ENCODE peak calls at places on chromosomes 4 and X, in ten cellular contexts. S, Q, O, X, M, Y, W, T, L and U are unnamed samples. For H3K4me1, the result is how much of the 10 kb centered on the place peaks cover.

GRCh38 chr4:113222006-113222405 is 172.6 kb downstream of the ANK2 start:
- DNase-seq in S (peak), Q (no peak), O (no peak), X (no peak), M (no peak), Y (no peak), W (no peak), T (peak), L (peak), U (no peak)

GRCh38 chrX:77918568-77918967 is 8.1 kb downstream of the ATP7A start:
- DNase-seq in S (peak), Q (no peak), O (no peak), X (no peak), M (no peak), Y (no peak), W (peak), T (no peak), L (peak), U (no peak)

GRCh38 chr4:76199664-76200211 is 13.9 kb downstream of the SCARB2 start:
- DNase-seq in S (peak), Q (no peak), O (peak), X (peak), M (no peak), Y (no peak), W (peak), T (peak), L (peak), U (no peak)

GRCh38 chrX:82816001-82816400 is 692.1 kb upstream of the POU3F4 start:
- DNase-seq in S (no peak), Q (no peak), O (no peak), X (no peak), M (no peak), Y (no peak), W (no peak), T (no peak), L (no peak), U (no peak)

GRCh38 chr4:127048371-127049085 is 584.2 kb upstream of the INTU start:
- DNase-seq in S (peak), Q (no peak), O (no peak), X (no peak), M (no peak), Y (no peak), W (no peak), T (no peak), L (peak), U (no peak)

GRCh38 chr4:175891863-175892262 is 79.8 kb upstream of the GPM6A start:
- DNase-seq in S (peak), Q (no peak), O (no peak), X (no peak), M (no peak), Y (no peak), W (peak), T (peak), L (peak), U (no peak)

GRCh38 chr4:109589605-109590004 is 29.6 kb downstream of the MCUB start:
- DNase-seq in S (peak), Q (no peak), O (no peak), X (no peak), M (no peak), Y (no peak), W (no peak), T (peak), L (peak), U (no peak)

GRCh38 chrX:650801-651200 is 20.2 kb downstream of the SHOX start:
- DNase-seq in S (no peak), Q (no peak), O (no peak), X (no peak), M (no peak), Y (no peak), W (no peak), T (no peak), L (no peak), U (no peak)

GRCh38 chrX:108186811-108187210 is 95.2 kb downstream of the ATG4A start:
- DNase-seq in S (peak), Q (no peak), O (no peak), X (no peak), M (no peak), Y (no peak), W (peak), T (no peak), L (peak), U (no peak)

GRCh38 chrX:7108995-7109634 is 38.4 kb upstream of the STS start:
- DNase-seq in S (peak), Q (no peak), O (no peak), X (no peak), M (no peak), Y (no peak), W (peak), T (no peak), L (no peak), U (no peak)

GRCh38 chrX:150334998-150335397 is 28.1 kb upstream of the MAMLD1 start:
- DNase-seq in S (no peak), Q (no peak), O (no peak), X (no peak), M (no peak), Y (no peak), W (no peak), T (no peak), L (no peak), U (no peak)

GRCh38 chr4:47533689-47534347 is 48.7 kb downstream of the ATP10D start:
- DNase-seq in S (peak), Q (no peak), O (no peak), X (no peak), M (no peak), Y (no peak), W (no peak), T (no peak), L (peak), U (no peak)

GRCh38 chr4:76902233-76902890 is 4.4 kb upstream of the SOWAHB start:
- DNase-seq in S (no peak), Q (no peak), O (peak), X (no peak), M (no peak), Y (no peak), W (no peak), T (no peak), L (no peak), U (no peak)

GRCh38 chrX:8988456-8988855 is 45.5 kb downstream of the FAM9B start:
- DNase-seq in S (peak), Q (no peak), O (peak), X (no peak), M (peak), Y (no peak), W (peak), T (no peak), L (peak), U (no peak)

GRCh38 chr4:15504041-15504440 is 34.4 kb downstream of the CC2D2A start:
- DNase-seq in S (peak), Q (no peak), O (no peak), X (no peak), M (no peak), Y (no peak), W (no peak), T (no peak), L (peak), U (no peak)

GRCh38 chrX:117094149-117094548 is 631.4 kb upstream of the CT83 start:
- DNase-seq in S (no peak), Q (no peak), O (no peak), X (no peak), M (no peak), Y (no peak), W (no peak), T (no peak), L (no peak), U (no peak)

GRCh38 chr4:15451866-15452765 is 17.6 kb upstream of the CC2D2A start:
- DNase-seq in S (peak), Q (no peak), O (no peak), X (no peak), M (no peak), Y (peak), W (peak), T (no peak), L (peak), U (no peak)

GRCh38 chrX:72121381-72121780 is 10.3 kb downstream of the RTL5 start:
- DNase-seq in S (peak), Q (peak), O (peak), X (peak), M (peak), Y (peak), W (peak), T (no peak), L (peak), U (no peak)

GRCh38 chr4:14853186-14853946 is 148.9 kb upstream of the CPEB2 start:
- DNase-seq in S (peak), Q (no peak), O (no peak), X (no peak), M (no peak), Y (no peak), W (peak), T (peak), L (peak), U (no peak)

GRCh38 chr4:154612472-154613414 is at the start of gene FGG:
- DNase-seq in S (no peak), Q (no peak), O (no peak), X (no peak), M (no peak), Y (no peak), W (no peak), T (no peak), L (no peak), U (no peak)

GRCh38 chr4:647481-647880 is 22.1 kb downstream of the PDE6B start:
- DNase-seq in S (no peak), Q (no peak), O (no peak), X (peak), M (peak), Y (no peak), W (no peak), T (no peak), L (no peak), U (no peak)

GRCh38 chr4:86816463-86817107 is 32.6 kb downstream of the SLC10A6 start:
- DNase-seq in S (no peak), Q (no peak), O (no peak), X (no peak), M (peak), Y (no peak), W (peak), T (no peak), L (peak), U (no peak)

GRCh38 chr4:127868196-127868595 is 12.5 kb upstream of the PLK4 start:
- DNase-seq in S (peak), Q (no peak), O (no peak), X (no peak), M (no peak), Y (no peak), W (no peak), T (no peak), L (peak), U (no peak)

GRCh38 chr4:73250642-73251041 is 8.0 kb downstream of the ANKRD17 start:
- DNase-seq in S (no peak), Q (no peak), O (no peak), X (no peak), M (no peak), Y (no peak), W (no peak), T (no peak), L (no peak), U (no peak)

GRCh38 chr4:73248821-73249220 is 9.8 kb downstream of the ANKRD17 start:
- DNase-seq in S (no peak), Q (no peak), O (no peak), X (no peak), M (no peak), Y (no peak), W (no peak), T (no peak), L (no peak), U (no peak)

GRCh38 chr4:73245955-73246354 is 12.6 kb downstream of the ANKRD17 start:
- DNase-seq in S (no peak), Q (no peak), O (no peak), X (no peak), M (no peak), Y (no peak), W (no peak), T (no peak), L (no peak), U (no peak)

GRCh38 chr4:73251384-73251783 is 7.2 kb downstream of the ANKRD17 start:
- DNase-seq in S (no peak), Q (no peak), O (no peak), X (no peak), M (no peak), Y (no peak), W (peak), T (peak), L (no peak), U (no peak)

GRCh38 chr4:73248416-73248815 is 10.2 kb downstream of the ANKRD17 start:
- DNase-seq in S (no peak), Q (no peak), O (no peak), X (no peak), M (no peak), Y (no peak), W (no peak), T (no peak), L (no peak), U (no peak)
- H3K27ac ChIP-seq in S (no peak), Q (no peak), O (no peak), X (no peak), M (no peak), Y (no peak), W (no peak), T (no peak), L (no peak), U (no peak)

GRCh38 chr4:139735381-139736256 is 70.0 kb downstream of the MGST2 start:
- DNase-seq in S (peak), Q (no peak), O (no peak), X (peak), M (peak), Y (no peak), W (peak), T (peak), L (no peak), U (no peak)
- H3K4me1 ChIP-seq in S (under half), Q (under half), O (under half), X (under half), M (under half), Y (under half), W (half or more), T (under half), L (under half), U (under half)

GRCh38 chr4:183588169-183588675 is 70.8 kb downstream of the RWDD4 start:
- DNase-seq in S (peak), Q (no peak), O (no peak), X (no peak), M (no peak), Y (no peak), W (peak), T (no peak), L (peak), U (no peak)
- H3K4me3 ChIP-seq in S (peak), Q (no peak), O (no peak), X (no peak), M (no peak), Y (no peak), W (no peak), T (no peak), L (peak), U (no peak)

GRCh38 chr4:7871356-7871755 is 68.3 kb downstream of the AFAP1 start:
- DNase-seq in S (no peak), Q (no peak), O (no peak), X (no peak), M (no peak), Y (no peak), W (no peak), T (no peak), L (no peak), U (no peak)

GRCh38 chr4:7874838-7875237 is 64.8 kb downstream of the AFAP1 start:
- DNase-seq in S (no peak), Q (no peak), O (no peak), X (no peak), M (no peak), Y (no peak), W (no peak), T (no peak), L (no peak), U (no peak)

GRCh38 chr4:7876096-7876993 is 63.3 kb downstream of the AFAP1 start:
- DNase-seq in S (peak), Q (no peak), O (no peak), X (peak), M (no peak), Y (peak), W (peak), T (peak), L (peak), U (peak)

GRCh38 chr4:7872264-7872771 is 67.3 kb downstream of the AFAP1 start:
- DNase-seq in S (peak), Q (no peak), O (no peak), X (no peak), M (no peak), Y (no peak), W (peak), T (peak), L (peak), U (no peak)

GRCh38 chr4:7873881-7874280 is 65.8 kb downstream of the AFAP1 start:
- DNase-seq in S (peak), Q (no peak), O (no peak), X (no peak), M (no peak), Y (no peak), W (no peak), T (no peak), L (peak), U (no peak)
- H3K27ac ChIP-seq in S (no peak), Q (no peak), O (no peak), X (no peak), M (peak), Y (no peak), W (no peak), T (no peak), L (peak), U (no peak)

GRCh38 chr4:1785592-1785991 is 7.5 kb upstream of the FGFR3 start:
- DNase-seq in S (no peak), Q (no peak), O (no peak), X (no peak), M (no peak), Y (no peak), W (no peak), T (no peak), L (no peak), U (no peak)

GRCh38 chr4:1784789-1785591 is 8.1 kb upstream of the FGFR3 start:
- DNase-seq in S (no peak), Q (no peak), O (peak), X (no peak), M (peak), Y (no peak), W (peak), T (no peak), L (no peak), U (no peak)

GRCh38 chr4:1783011-1783410 is 10.1 kb upstream of the FGFR3 start:
- DNase-seq in S (no peak), Q (no peak), O (no peak), X (no peak), M (no peak), Y (no peak), W (no peak), T (no peak), L (no peak), U (no peak)

GRCh38 chr4:1784395-1784788 is 8.7 kb upstream of the FGFR3 start:
- DNase-seq in S (no peak), Q (no peak), O (no peak), X (no peak), M (no peak), Y (no peak), W (no peak), T (no peak), L (no peak), U (no peak)

GRCh38 chr4:1783970-1784369 is 9.1 kb upstream of the FGFR3 start:
- DNase-seq in S (no peak), Q (no peak), O (no peak), X (no peak), M (no peak), Y (no peak), W (no peak), T (no peak), L (no peak), U (no peak)
- H3K4me1 ChIP-seq in S (under half), Q (under half), O (under half), X (under half), M (under half), Y (under half), W (under half), T (under half), L (under half), U (under half)

DNA sequence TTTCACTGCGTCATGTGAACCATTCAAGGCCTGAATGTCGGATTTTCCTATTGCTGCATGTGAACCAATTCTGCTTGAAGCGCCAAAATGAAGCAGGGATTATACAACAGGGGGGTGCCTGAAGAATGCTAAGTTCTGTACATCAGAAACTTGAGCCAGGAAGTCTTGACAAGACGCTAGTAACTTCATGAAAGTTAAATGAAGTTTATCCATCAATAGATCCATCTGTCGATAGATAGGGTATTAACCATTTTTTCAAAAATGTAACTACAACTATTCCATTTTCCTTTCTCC is 590 bp upstream of the NAF1 start:
- DNase-seq in S (peak), Q (no peak), O (no peak), X (no peak), M (no peak), Y (no peak), W (peak), T (no peak), L (peak), U (no peak)
- H3K4me3 ChIP-seq in S (peak), Q (peak), O (peak), X (peak), M (peak), Y (peak), W (peak), T (peak), L (peak), U (peak)